ENCODE peak calls at places on chromosome 2, in five cellular contexts. X is spleen, T is upper lobe of right lung, D is uterus, L is GM23338. I is an unnamed sample.

GRCh38 chr2:220966636-220967035 is 605.5 kb downstream of the EPHA4 start:
- DNase-seq in X (no peak), T (no peak), D (no peak), L (no peak), I (no peak)

GRCh38 chr2:218233543-218233942 is 16.6 kb downstream of the ARPC2 start:
- DNase-seq in X (no peak), T (no peak), D (no peak), L (no peak), I (no peak)

GRCh38 chr2:197777823-197778407 is 7.2 kb downstream of the BOLL start:
- DNase-seq in X (no peak), T (no peak), D (no peak), L (peak), I (no peak)

GRCh38 chr2:47269316-47270232 is 114.5 kb upstream of the STPG4 start:
- DNase-seq in X (no peak), T (no peak), D (peak), L (no peak), I (no peak)

GRCh38 chr2:234861841-234862735 is 89.7 kb upstream of the SH3BP4 start:
- DNase-seq in X (no peak), T (no peak), D (no peak), L (no peak), I (peak)

GRCh38 chr2:58640042-58640441 is 398.9 kb upstream of the FANCL start:
- DNase-seq in X (no peak), T (no peak), D (no peak), L (peak), I (no peak)

GRCh38 chr2:205273627-205274026 is 408.7 kb upstream of the NRP2 start:
- DNase-seq in X (no peak), T (no peak), D (no peak), L (no peak), I (no peak)

GRCh38 chr2:1482253-1482675 is 69.0 kb downstream of the TPO start:
- DNase-seq in X (peak), T (peak), D (no peak), L (no peak), I (no peak)

GRCh38 chr2:222421626-222422025 is 2.7 kb upstream of the SGPP2 start:
- DNase-seq in X (no peak), T (no peak), D (no peak), L (no peak), I (no peak)

GRCh38 chr2:150295544-150295943 is 191.9 kb downstream of the RND3 start:
- DNase-seq in X (no peak), T (no peak), D (no peak), L (no peak), I (no peak)

GRCh38 chr2:237695201-237695780 is 67.9 kb downstream of the LRRFIP1 start:
- DNase-seq in X (no peak), T (no peak), D (no peak), L (no peak), I (no peak)

GRCh38 chr2:90207454-90208058 is 1516.1 kb downstream of the RPIA start:
- DNase-seq in X (no peak), T (no peak), D (no peak), L (peak), I (no peak)

GRCh38 chr2:226603606-226604005 is 196.0 kb downstream of the IRS1 start:
- DNase-seq in X (no peak), T (no peak), D (no peak), L (no peak), I (no peak)

GRCh38 chr2:177689623-177690022 is 297.1 kb downstream of the AGPS start:
- DNase-seq in X (no peak), T (no peak), D (no peak), L (no peak), I (no peak)

GRCh38 chr2:233418761-233419625 is 64.7 kb downstream of the DGKD start:
- DNase-seq in X (peak), T (no peak), D (no peak), L (no peak), I (no peak)

GRCh38 chr2:226649871-226650660 is 149.6 kb downstream of the IRS1 start:
- DNase-seq in X (peak), T (peak), D (peak), L (peak), I (no peak)

GRCh38 chr2:15412779-15413178 is 148.4 kb downstream of the NBAS start:
- DNase-seq in X (no peak), T (no peak), D (no peak), L (no peak), I (no peak)

GRCh38 chr2:106065983-106066826 is 127.9 kb downstream of the UXS1 start:
- DNase-seq in X (no peak), T (no peak), D (no peak), L (peak), I (no peak)

GRCh38 chr2:17672583-17673317 is 80.9 kb downstream of the SMC6 start:
- DNase-seq in X (no peak), T (no peak), D (no peak), L (no peak), I (no peak)

GRCh38 chr2:176999331-176999730 is 213.3 kb upstream of the HNRNPA3 start:
- DNase-seq in X (no peak), T (no peak), D (no peak), L (no peak), I (no peak)

GRCh38 chr2:23751747-23752265 is 175.1 kb downstream of the ATAD2B start:
- DNase-seq in X (no peak), T (no peak), D (no peak), L (no peak), I (no peak)

GRCh38 chr2:105597011-105597830 is 147.5 kb upstream of the NCK2 start:
- DNase-seq in X (no peak), T (no peak), D (no peak), L (no peak), I (no peak)

GRCh38 chr2:4354678-4355077 is 651.3 kb downstream of the DCDC2C start:
- DNase-seq in X (no peak), T (peak), D (no peak), L (peak), I (no peak)

GRCh38 chr2:10278763-10279471 is 23.8 kb upstream of the HPCAL1 start:
- DNase-seq in X (no peak), T (peak), D (no peak), L (no peak), I (no peak)

GRCh38 chr2:232892221-232892620 is 22.2 kb downstream of the SNORC start:
- DNase-seq in X (no peak), T (no peak), D (no peak), L (no peak), I (no peak)

GRCh38 chr2:183123117-183123958 is 905 bp upstream of the NUP35 start:
- DNase-seq in X (no peak), T (no peak), D (no peak), L (no peak), I (no peak)

GRCh38 chr2:39660612-39661196 is 5.0 kb upstream of the TMEM178A start:
- DNase-seq in X (no peak), T (no peak), D (no peak), L (no peak), I (no peak)

GRCh38 chr2:241947004-241947350 is 77.4 kb downstream of the RTP5 start:
- DNase-seq in X (peak), T (no peak), D (no peak), L (no peak), I (no peak)

GRCh38 chr2:229858351-229858750 is 63.5 kb downstream of the TRIP12 start:
- DNase-seq in X (no peak), T (no peak), D (no peak), L (no peak), I (no peak)

GRCh38 chr2:124024491-124025348 is at the start of gene CNTNAP5:
- DNase-seq in X (peak), T (peak), D (no peak), L (peak), I (peak)

GRCh38 chr2:196219686-196220085 is 48.3 kb upstream of the STK17B start:
- DNase-seq in X (no peak), T (no peak), D (no peak), L (no peak), I (no peak)

GRCh38 chr2:173106959-173107628 is 31.4 kb downstream of the MAP3K20 start:
- DNase-seq in X (no peak), T (no peak), D (no peak), L (no peak), I (no peak)

GRCh38 chr2:62968668-62969067 is 82.0 kb upstream of the OTX1 start:
- DNase-seq in X (no peak), T (no peak), D (no peak), L (no peak), I (no peak)

GRCh38 chr2:66775730-66776422 is 341.0 kb downstream of the MEIS1 start:
- DNase-seq in X (no peak), T (no peak), D (peak), L (no peak), I (no peak)

GRCh38 chr2:66771359-66771978 is 336.5 kb downstream of the MEIS1 start:
- DNase-seq in X (no peak), T (no peak), D (no peak), L (no peak), I (no peak)

GRCh38 chr2:66772618-66773017 is 337.7 kb downstream of the MEIS1 start:
- DNase-seq in X (no peak), T (no peak), D (no peak), L (peak), I (no peak)
- TF ChIP-seq CTCF in X (no peak), T (no peak), D (no peak), L (no peak), I (no peak)

DNA sequence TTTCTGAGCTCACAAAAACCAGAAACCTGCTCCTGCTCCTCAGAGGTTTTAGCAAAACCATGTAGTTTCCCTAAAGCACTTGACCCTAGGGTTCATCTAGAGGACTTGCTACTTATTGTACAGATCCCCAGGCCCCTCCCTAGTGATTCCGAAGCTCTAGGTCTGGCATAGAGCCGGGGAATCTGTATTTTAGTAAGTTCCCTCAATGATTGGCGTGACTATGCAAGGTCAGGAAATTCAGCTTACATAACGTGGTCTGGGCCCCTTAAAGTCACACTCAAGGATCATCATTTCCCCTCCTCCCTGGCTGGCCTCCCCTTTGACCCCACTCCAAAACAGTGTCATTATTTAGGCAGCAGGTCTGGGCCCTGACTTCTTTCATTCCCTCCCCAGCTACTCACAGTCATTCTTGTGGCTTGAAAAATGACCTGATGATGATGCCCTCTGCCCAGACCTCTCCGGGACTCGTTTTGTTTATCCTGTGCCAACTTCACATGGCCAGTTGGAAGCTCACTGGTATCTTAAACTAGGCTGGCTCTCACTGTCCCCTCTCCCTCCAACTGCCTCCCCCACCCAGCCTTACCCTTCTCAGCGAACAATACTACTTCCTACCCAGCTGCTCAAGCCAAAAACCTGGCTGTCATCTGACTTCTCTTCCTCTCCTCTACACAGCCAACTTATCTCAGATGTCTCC is 35.9 kb downstream of the WDFY1 start:
- DNase-seq in X (no peak), T (no peak), D (no peak), L (peak), I (no peak)
- H3K27ac ChIP-seq in X (no peak), T (no peak), D (no peak), L (peak), I (no peak)

GRCh38 chr2:42758751-42759150 is 5.2 kb downstream of the OXER1 start:
- DNase-seq in X (no peak), T (no peak), D (no peak), L (no peak), I (no peak)
- H3K4me3 ChIP-seq in X (no peak), T (no peak), D (no peak), L (no peak), I (no peak)

GRCh38 chr2:122139739-122140138 is 384.3 kb downstream of the TSN start:
- DNase-seq in X (no peak), T (no peak), D (no peak), L (no peak), I (no peak)

GRCh38 chr2:122138561-122138960 is 383.1 kb downstream of the TSN start:
- DNase-seq in X (no peak), T (no peak), D (no peak), L (peak), I (no peak)

GRCh38 chr2:122135353-122135947 is 380.0 kb downstream of the TSN start:
- DNase-seq in X (no peak), T (no peak), D (no peak), L (no peak), I (no peak)

GRCh38 chr2:122132292-122132691 is 376.8 kb downstream of the TSN start:
- DNase-seq in X (no peak), T (no peak), D (no peak), L (no peak), I (no peak)

GRCh38 chr2:122136071-122136470 is 380.6 kb downstream of the TSN start:
- DNase-seq in X (no peak), T (no peak), D (no peak), L (peak), I (no peak)
- TF ChIP-seq CTCF in X (no peak), T (peak), D (no peak), L (peak), I (no peak)

GRCh38 chr2:21258082-21258481 is 134.3 kb downstream of the TDRD15 start:
- DNase-seq in X (no peak), T (no peak), D (no peak), L (no peak), I (no peak)

GRCh38 chr2:21263622-21264021 is 139.9 kb downstream of the TDRD15 start:
- DNase-seq in X (no peak), T (no peak), D (no peak), L (no peak), I (peak)

GRCh38 chr2:21262426-21262940 is 138.7 kb downstream of the TDRD15 start:
- DNase-seq in X (no peak), T (no peak), D (no peak), L (no peak), I (no peak)

GRCh38 chr2:21260316-21260715 is 136.5 kb downstream of the TDRD15 start:
- DNase-seq in X (no peak), T (no peak), D (no peak), L (no peak), I (no peak)

GRCh38 chr2:21261591-21261990 is 137.8 kb downstream of the TDRD15 start:
- DNase-seq in X (no peak), T (no peak), D (no peak), L (no peak), I (no peak)
- H3K27ac ChIP-seq in X (no peak), T (no peak), D (no peak), L (no peak), I (peak)

GRCh38 chr2:26764078-26764887 is at the start of gene SLC35F6:
- DNase-seq in X (peak), T (peak), D (peak), L (peak), I (peak)

GRCh38 chr2:26764906-26765305 is 822 bp downstream of the SLC35F6 start:
- DNase-seq in X (no peak), T (no peak), D (no peak), L (no peak), I (no peak)

GRCh38 chr2:26767894-26768487 is 3.9 kb downstream of the SLC35F6 start:
- DNase-seq in X (no peak), T (no peak), D (no peak), L (no peak), I (no peak)

GRCh38 chr2:26767129-26767528 is 3.0 kb downstream of the SLC35F6 start:
- DNase-seq in X (no peak), T (no peak), D (no peak), L (no peak), I (no peak)

DNA sequence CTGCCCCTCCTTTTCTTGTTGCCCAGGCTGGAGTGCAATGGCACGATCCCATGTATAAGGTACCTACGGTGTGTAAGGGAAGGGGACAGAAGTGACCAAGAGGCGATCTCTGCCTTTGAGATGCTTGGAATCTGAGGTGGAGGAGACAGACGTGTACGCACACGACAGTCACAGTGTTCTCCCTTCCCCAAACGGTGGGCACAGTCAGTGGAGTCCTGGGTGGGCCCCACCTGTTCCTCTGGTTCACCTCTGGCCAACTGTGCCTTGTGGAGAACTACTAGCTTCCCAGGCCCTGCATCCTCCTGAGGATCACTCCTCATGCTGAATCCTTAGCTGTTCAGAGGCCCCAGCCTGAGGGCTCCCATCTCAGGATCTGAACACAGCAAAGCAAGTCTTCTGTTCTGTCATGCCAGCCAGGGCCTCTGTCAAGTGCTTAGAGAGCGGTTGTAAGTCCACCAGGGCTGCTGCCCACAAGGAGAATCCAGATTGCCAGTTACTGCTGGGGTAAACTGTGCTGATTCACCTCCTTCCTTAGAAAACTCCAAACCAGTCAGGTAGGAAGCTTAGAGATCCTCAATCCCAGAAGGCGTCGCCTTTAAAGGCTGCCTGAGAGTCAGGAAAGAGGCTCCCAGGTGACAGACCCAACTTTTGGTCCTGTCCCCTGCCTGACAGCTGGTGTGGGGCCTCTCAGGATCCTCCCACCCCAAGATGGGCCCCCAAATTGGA is 1.6 kb downstream of the SLC35F6 start:
- DNase-seq in X (no peak), T (no peak), D (no peak), L (no peak), I (no peak)
- H3K4me3 ChIP-seq in X (peak), T (peak), D (no peak), L (peak), I (peak)

GRCh38 chr2:188576657-188577056 is 285.0 kb downstream of the GULP1 start:
- DNase-seq in X (no peak), T (no peak), D (no peak), L (no peak), I (no peak)
- TF ChIP-seq CTCF in X (no peak), T (no peak), D (no peak), L (no peak), I (no peak)

GRCh38 chr2:236570081-236570979 is 705 bp downstream of the ACKR3 start:
- DNase-seq in X (no peak), T (no peak), D (no peak), L (no peak), I (no peak)
- H3K27ac ChIP-seq in X (peak), T (no peak), D (peak), L (peak), I (no peak)

GRCh38 chr2:85585781-85586105 is 1.5 kb downstream of the VAMP5 start:
- DNase-seq in X (no peak), T (no peak), D (no peak), L (no peak), I (no peak)
- H3K4me3 ChIP-seq in X (peak), T (peak), D (no peak), L (no peak), I (peak)

GRCh38 chr2:12547771-12548170 is 169.0 kb upstream of the TRIB2 start:
- DNase-seq in X (no peak), T (no peak), D (no peak), L (peak), I (no peak)
- TF ChIP-seq CTCF in X (no peak), T (no peak), D (no peak), L (peak), I (no peak)

I was measured in dorsolateral prefrontal cortex.